ENCODE peak calls at places on chromosomes 5 and 9, in seven cellular contexts. D, Q, B, J, R, S and N are unnamed samples.

GRCh38 chr9:98168952-98169488 is 23.4 kb downstream of the CORO2A start:
- DNase-seq in D (no peak), R (peak), B (peak), J (no peak), S (peak), Q (peak), N (no peak)

GRCh38 chr9:134323741-134324358 is 2.4 kb upstream of the RXRA start:
- DNase-seq in S (no peak), D (no peak), B (no peak), J (peak), Q (peak), R (peak), N (no peak)

GRCh38 chr5:135874461-135874860 is 21.2 kb downstream of the IL9 start:
- DNase-seq in R (no peak), Q (no peak), S (no peak), J (no peak), B (no peak), D (no peak), N (no peak)

GRCh38 chr9:137488330-137488653 is 29.2 kb upstream of the NSMF start:
- DNase-seq in S (no peak), R (no peak), J (no peak), B (no peak), Q (no peak), D (no peak), N (no peak)

GRCh38 chr5:21236896-21237830 is 1249.2 kb upstream of the CDH18 start:
- DNase-seq in Q (no peak), B (no peak), S (no peak), R (no peak), J (no peak), D (no peak), N (peak)

GRCh38 chr9:110089681-110090370 is 118.1 kb downstream of the C9orf152 start:
- DNase-seq in D (no peak), J (no peak), B (no peak), R (peak), S (no peak), Q (no peak), N (peak)

GRCh38 chr5:90398726-90399125 is 10.8 kb downstream of the CETN3 start:
- DNase-seq in R (no peak), S (no peak), J (no peak), D (no peak), B (no peak), Q (no peak), N (no peak)

GRCh38 chr9:5843450-5844249 is 10.7 kb upstream of the ERMP1 start:
- DNase-seq in Q (peak), B (no peak), J (no peak), D (no peak), R (peak), S (no peak), N (peak)

GRCh38 chr9:5917888-5918287 is 27.2 kb downstream of the MLANA start:
- DNase-seq in R (no peak), J (no peak), S (no peak), D (no peak), Q (no peak), B (no peak), N (no peak)

GRCh38 chr5:179313849-179314521 is 31.3 kb downstream of the ADAMTS2 start:
- DNase-seq in B (no peak), Q (no peak), D (no peak), R (no peak), J (no peak), S (no peak), N (no peak)

GRCh38 chr5:107985144-107985543 is 314.4 kb upstream of the EFNA5 start:
- DNase-seq in Q (no peak), S (no peak), D (no peak), B (no peak), J (peak), R (no peak), N (peak)

GRCh38 chr5:180105827-180106312 is 34.3 kb upstream of the RNF130 start:
- DNase-seq in J (peak), S (no peak), D (no peak), B (no peak), R (no peak), Q (no peak), N (no peak)

GRCh38 chr5:146753618-146754123 is 124.9 kb downstream of the PPP2R2B start:
- DNase-seq in J (no peak), D (no peak), B (peak), R (no peak), S (no peak), Q (no peak), N (no peak)
- TF ChIP-seq POLR2AphosphoS5 in J (no peak), D (no peak), B (no peak), R (no peak), S (no peak), Q (no peak), N (no peak)

DNA sequence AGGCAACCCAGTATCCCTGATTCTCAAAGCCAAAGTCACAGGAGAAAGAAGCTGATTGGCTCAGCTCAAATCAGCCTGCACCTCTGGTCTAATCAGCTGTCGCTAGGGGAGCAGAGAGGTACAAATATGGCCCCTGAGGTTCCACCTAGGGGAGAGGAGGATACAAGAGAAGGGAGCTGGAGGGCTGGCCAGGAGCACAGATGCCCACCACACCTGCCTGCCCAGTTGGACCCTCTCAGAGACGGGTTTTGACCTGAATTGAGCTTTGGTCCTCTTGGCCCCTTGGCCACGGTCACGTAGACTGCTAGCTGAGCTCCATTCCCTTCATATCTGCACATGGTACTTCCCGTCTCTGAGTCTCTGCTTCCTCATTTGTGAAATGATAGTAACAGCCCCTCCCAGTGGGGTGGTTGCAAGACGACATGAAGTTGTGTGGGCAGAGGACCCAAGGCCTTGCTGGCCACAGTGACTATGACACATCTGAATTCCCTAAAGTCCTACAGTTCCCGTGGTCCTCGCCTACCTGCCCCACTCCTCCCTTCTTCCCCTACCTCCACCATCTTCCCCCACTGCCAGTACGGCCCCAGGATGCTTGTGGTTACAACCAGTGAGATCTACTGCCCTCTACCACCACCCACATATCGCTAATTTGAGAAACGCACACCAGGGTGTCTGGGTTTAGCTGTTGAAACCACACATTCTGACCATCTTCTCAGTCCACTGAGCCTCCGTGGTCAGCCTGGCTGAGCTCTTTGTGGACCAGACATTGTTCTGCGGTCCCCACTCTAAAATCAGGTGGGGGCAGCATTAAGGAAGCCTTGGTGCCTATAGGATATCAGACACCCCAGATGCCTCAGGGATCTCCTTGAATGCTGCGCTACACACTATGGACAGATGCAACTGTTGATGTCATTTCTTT is 60.3 kb upstream of the NEK6 start:
- DNase-seq in R (no peak), Q (no peak), J (no peak), D (no peak), S (peak), B (no peak), N (no peak)
- H3K4me2 ChIP-seq in R (no peak), Q (peak), J (no peak), D (no peak), S (peak), B (no peak), N (no peak)

GRCh38 chr5:145856285-145856818 is 16.5 kb downstream of the GRXCR2 start:
- DNase-seq in B (peak), J (no peak), Q (no peak), D (peak), R (peak), S (no peak), N (peak)
- TF ChIP-seq EZH2 in B (no peak), J (no peak), Q (no peak), D (no peak), R (no peak), S (no peak), N (no peak)

GRCh38 chr5:150122536-150123481 is 32.8 kb downstream of the PDGFRB start:
- DNase-seq in R (no peak), J (no peak), Q (no peak), S (no peak), B (no peak), D (no peak), N (no peak)
- TF ChIP-seq POLR2AphosphoS5 in R (no peak), J (no peak), Q (no peak), S (no peak), B (no peak), D (no peak), N (no peak)

GRCh38 chr5:150132740-150133139 is 22.9 kb downstream of the PDGFRB start:
- DNase-seq in J (no peak), S (no peak), R (no peak), D (no peak), Q (no peak), B (no peak), N (no peak)

GRCh38 chr5:150131978-150132694 is 23.5 kb downstream of the PDGFRB start:
- DNase-seq in R (no peak), B (no peak), S (no peak), Q (no peak), D (no peak), J (no peak), N (no peak)

GRCh38 chr5:150133581-150134197 is 22.0 kb downstream of the PDGFRB start:
- DNase-seq in D (no peak), S (no peak), B (no peak), R (no peak), J (no peak), Q (no peak), N (no peak)

GRCh38 chr5:150135557-150135956 is 20.1 kb downstream of the PDGFRB start:
- DNase-seq in R (no peak), B (no peak), J (no peak), S (no peak), Q (no peak), D (no peak), N (no peak)

DNA sequence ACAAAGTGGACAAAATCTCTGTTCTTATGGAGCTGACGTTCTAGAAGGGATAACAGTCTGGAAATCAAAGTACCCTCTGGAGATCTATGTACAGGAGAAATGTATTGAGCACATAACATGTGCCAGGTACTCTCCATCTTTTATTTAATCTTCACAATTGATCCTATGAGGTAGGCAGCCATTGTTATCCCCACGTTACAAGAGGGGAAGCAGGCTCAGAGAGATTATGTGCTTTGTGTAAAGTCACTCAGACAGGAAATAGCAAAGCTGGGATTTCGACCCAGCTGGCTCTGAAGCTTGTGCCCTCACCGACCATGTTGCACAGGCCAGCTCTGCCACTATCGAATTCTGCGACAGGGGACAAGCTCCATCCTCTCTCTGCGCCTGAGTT is 21.5 kb downstream of the PDGFRB start:
- DNase-seq in R (no peak), D (no peak), B (no peak), S (no peak), Q (no peak), J (no peak), N (peak)
- H3K4me2 ChIP-seq in R (no peak), D (no peak), B (no peak), S (no peak), Q (no peak), J (no peak), N (no peak)

GRCh38 chr5:116154931-116155330 is 70.1 kb downstream of the COMMD10 start:
- DNase-seq in B (no peak), J (no peak), Q (no peak), R (no peak), D (no peak), S (no peak), N (no peak)

GRCh38 chr5:116157902-116158301 is 73.1 kb downstream of the COMMD10 start:
- DNase-seq in Q (no peak), B (no peak), D (peak), J (no peak), R (no peak), S (no peak), N (no peak)

GRCh38 chr5:116159006-116159405 is 74.2 kb downstream of the COMMD10 start:
- DNase-seq in J (no peak), R (no peak), Q (no peak), B (no peak), S (no peak), D (no peak), N (no peak)

GRCh38 chr5:116154252-116154651 is 69.4 kb downstream of the COMMD10 start:
- DNase-seq in D (no peak), S (no peak), R (peak), J (no peak), Q (no peak), B (no peak), N (no peak)

DNA sequence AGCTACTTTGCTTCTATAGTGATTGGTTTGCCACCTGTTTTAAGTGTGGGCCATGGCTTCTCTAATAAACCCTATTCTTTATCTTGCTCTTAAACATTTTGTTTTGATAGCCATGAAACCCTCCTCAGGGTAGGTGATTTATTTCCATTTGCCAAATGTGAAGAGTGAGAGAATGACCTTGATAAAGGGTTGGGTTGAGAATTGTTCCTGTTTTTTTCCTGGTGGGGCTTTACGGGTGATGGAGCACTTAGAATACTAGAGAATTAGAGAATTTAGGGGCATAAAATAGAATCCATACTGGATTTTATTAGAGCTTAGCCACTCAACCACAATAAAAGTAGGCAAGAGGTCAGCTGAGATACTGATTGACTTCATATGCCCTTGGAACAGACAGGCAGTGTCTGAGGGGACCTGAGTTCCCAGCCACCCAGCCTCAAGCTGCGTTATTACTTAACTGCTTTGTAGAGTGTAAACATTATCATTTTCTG is 68.9 kb downstream of the COMMD10 start:
- DNase-seq in Q (no peak), R (no peak), S (no peak), D (no peak), B (no peak), J (no peak), N (peak)
- TF ChIP-seq EZH2 in Q (no peak), R (no peak), S (no peak), D (no peak), B (no peak), J (no peak), N (no peak)

GRCh38 chr9:107836300-107836699 is 346.7 kb upstream of the KLF4 start:
- DNase-seq in Q (no peak), J (no peak), S (no peak), R (no peak), B (no peak), D (no peak), N (no peak)
- TF ChIP-seq POLR2AphosphoS5 in Q (no peak), J (no peak), S (no peak), R (no peak), B (no peak), D (no peak), N (no peak)

DNA sequence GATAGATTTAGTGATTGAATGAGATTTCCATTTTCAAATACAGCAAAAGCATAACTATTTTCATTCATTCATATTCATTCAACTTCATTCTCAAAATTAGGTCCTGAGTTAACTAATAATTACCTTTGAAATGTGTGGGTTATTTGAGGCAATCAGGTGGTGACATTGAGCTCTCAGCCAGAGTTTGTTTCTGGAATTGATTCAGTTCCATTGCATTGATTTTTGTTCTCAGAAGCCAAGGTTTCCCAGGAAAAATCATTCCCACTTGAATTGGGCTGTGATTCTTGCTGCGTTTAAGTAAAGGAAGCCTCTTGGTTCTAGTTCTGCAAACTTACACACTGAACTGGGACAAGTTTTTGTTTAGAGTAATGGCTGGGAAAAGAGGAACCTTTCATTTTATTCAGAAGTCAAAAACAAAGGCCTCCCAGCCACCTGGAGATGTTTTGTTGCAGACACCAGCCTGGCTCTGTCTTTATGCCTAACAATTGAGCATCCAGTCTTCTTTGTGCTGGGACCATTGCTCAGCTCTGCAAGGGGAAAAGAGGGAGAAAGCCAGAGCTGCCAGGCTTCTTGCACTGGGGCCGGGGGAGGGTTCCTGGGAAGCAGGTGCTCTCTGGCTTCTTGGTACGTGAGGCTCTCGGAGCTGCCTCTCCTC is 198.6 kb downstream of the TRIO start:
- DNase-seq in J (no peak), D (peak), R (no peak), S (no peak), B (peak), Q (no peak), N (peak)
- H3K4me2 ChIP-seq in J (no peak), D (peak), R (no peak), S (peak), B (peak), Q (no peak), N (no peak)

GRCh38 chr9:93183106-93183662 is 755 bp upstream of the WNK2 start:
- DNase-seq in B (no peak), D (no peak), S (no peak), Q (no peak), R (no peak), J (no peak), N (no peak)

GRCh38 chr9:93185261-93186150 is 1.6 kb downstream of the WNK2 start:
- DNase-seq in D (no peak), R (no peak), J (no peak), B (peak), Q (no peak), S (no peak), N (no peak)

GRCh38 chr9:93183663-93184438 is at the start of gene WNK2:
- DNase-seq in D (no peak), Q (peak), J (no peak), B (peak), S (no peak), R (no peak), N (no peak)

GRCh38 chr9:93186151-93186715 is 2.3 kb downstream of the WNK2 start:
- DNase-seq in R (no peak), Q (no peak), S (no peak), B (no peak), D (no peak), J (no peak), N (no peak)

GRCh38 chr9:93184439-93185221 is 691 bp downstream of the WNK2 start:
- DNase-seq in R (no peak), S (no peak), D (no peak), B (peak), J (no peak), Q (no peak), N (no peak)
- TF ChIP-seq EZH2 in R (no peak), S (no peak), D (no peak), B (no peak), J (no peak), Q (no peak), N (peak)

GRCh38 chr5:137318027-137318426 is 181.1 kb downstream of the SPOCK1 start:
- DNase-seq in R (no peak), S (no peak), J (no peak), B (no peak), D (no peak), Q (no peak), N (no peak)

GRCh38 chr5:137312060-137312459 is 187.1 kb downstream of the SPOCK1 start:
- DNase-seq in R (no peak), D (no peak), Q (no peak), S (no peak), J (no peak), B (peak), N (no peak)

GRCh38 chr5:137313526-137314175 is 185.5 kb downstream of the SPOCK1 start:
- DNase-seq in Q (no peak), B (no peak), J (no peak), R (no peak), D (no peak), S (no peak), N (no peak)

GRCh38 chr5:137316346-137316736 is 182.8 kb downstream of the SPOCK1 start:
- DNase-seq in B (no peak), D (no peak), Q (no peak), J (no peak), R (no peak), S (no peak), N (no peak)

GRCh38 chr5:137315534-137316345 is 183.4 kb downstream of the SPOCK1 start:
- DNase-seq in Q (no peak), R (no peak), B (no peak), D (no peak), J (no peak), S (no peak), N (no peak)
- TF ChIP-seq POLR2AphosphoS5 in Q (no peak), R (no peak), B (no peak), D (no peak), J (no peak), S (no peak), N (no peak)